ENCODE peak calls at places on chromosomes 5 and 9, in ten cellular contexts. R is colonic mucosa, X is adrenal gland, B is endodermal cell, Q is body of pancreas, K is heart right ventricle, J is endothelial cell of umbilical vein, O is GM23338, I is HCT116, S is left ventricle myocardium inferior. N is an unnamed sample. For H3K4me1, the result is how much of the 10 kb centered on the place peaks cover.

GRCh38 chr9:107732781-107733529 is 243.4 kb upstream of the KLF4 start:
- DNase-seq in J (peak), I (no peak), B (no peak), R (no peak), K (no peak), X (peak), S (no peak), Q (peak), O (no peak), N (no peak)

GRCh38 chr5:147534172-147534951 is 24.5 kb upstream of the DPYSL3 start:
- DNase-seq in J (no peak), O (no peak), K (no peak), R (no peak), S (no peak), Q (no peak), B (no peak), X (no peak), I (no peak), N (no peak)

GRCh38 chr9:19116391-19116790 is 10.9 kb downstream of the PLIN2 start:
- DNase-seq in S (peak), X (peak), O (no peak), J (no peak), R (no peak), B (no peak), Q (no peak), K (peak), I (no peak), N (no peak)

GRCh38 chr5:89756955-89757354 is 652.6 kb downstream of the CETN3 start:
- DNase-seq in R (no peak), S (no peak), K (no peak), J (no peak), B (no peak), O (no peak), Q (peak), X (no peak), I (no peak), N (no peak)

GRCh38 chr5:115461506-115462290 is 82.9 kb downstream of the FEM1C start:
- DNase-seq in K (no peak), X (no peak), O (no peak), I (peak), R (peak), B (no peak), J (peak), S (no peak), Q (no peak), N (peak)

GRCh38 chr5:138716456-138716924 is 36.7 kb upstream of the CTNNA1 start:
- DNase-seq in S (no peak), J (no peak), O (peak), I (no peak), R (no peak), B (peak), X (no peak), K (no peak), Q (peak), N (no peak)

GRCh38 chr9:22049411-22049810 is 40.3 kb upstream of the CDKN2B start:
- DNase-seq in I (no peak), B (no peak), O (no peak), S (no peak), Q (no peak), J (peak), X (no peak), R (no peak), K (no peak), N (no peak)

GRCh38 chr5:137051165-137051564 is 448.0 kb downstream of the SPOCK1 start:
- DNase-seq in Q (no peak), B (peak), X (no peak), S (no peak), O (peak), K (no peak), R (no peak), I (no peak), J (peak), N (no peak)

GRCh38 chr9:121261107-121261460 is 6.9 kb upstream of the GSN start:
- DNase-seq in Q (no peak), S (no peak), X (no peak), K (no peak), O (peak), R (no peak), B (peak), I (no peak), J (peak), N (no peak)

GRCh38 chr9:128479262-128479661 is 23.5 kb downstream of the ODF2 start:
- DNase-seq in K (no peak), B (peak), R (no peak), I (no peak), S (no peak), J (no peak), O (no peak), Q (no peak), X (no peak), N (no peak)

GRCh38 chr9:89961616-89962341 is 357.0 kb downstream of the GADD45G start:
- DNase-seq in O (no peak), S (no peak), B (no peak), Q (no peak), J (no peak), I (no peak), R (no peak), K (no peak), X (no peak), N (no peak)

GRCh38 chr9:18969095-18969494 is 63.9 kb downstream of the SAXO1 start:
- DNase-seq in S (no peak), X (no peak), Q (no peak), I (no peak), R (peak), K (no peak), B (no peak), J (no peak), O (no peak), N (no peak)

GRCh38 chr5:137888875-137889759 is at the start of gene PKD2L2:
- DNase-seq in K (peak), B (peak), I (no peak), Q (peak), O (peak), J (peak), X (peak), S (peak), R (peak), N (peak)

GRCh38 chr9:83538172-83538889 is at the start of gene FRMD3:
- DNase-seq in S (peak), O (peak), B (peak), Q (peak), K (peak), R (peak), X (peak), J (peak), I (peak), N (no peak)

GRCh38 chr9:126531591-126531990 is 82.1 kb upstream of the LMX1B start:
- DNase-seq in B (no peak), K (no peak), R (no peak), S (no peak), I (no peak), J (no peak), Q (no peak), O (no peak), X (no peak), N (no peak)

GRCh38 chr5:165894916-165895315 is 2389.5 kb downstream of the MAT2B start:
- DNase-seq in S (no peak), I (no peak), Q (no peak), O (no peak), R (no peak), K (no peak), X (no peak), J (no peak), B (peak), N (no peak)

GRCh38 chr5:67815455-67816391 is 399.8 kb upstream of the PIK3R1 start:
- DNase-seq in K (no peak), R (no peak), X (peak), J (no peak), O (no peak), Q (peak), S (peak), I (no peak), B (no peak), N (peak)

GRCh38 chr9:104091028-104091590 is 3.0 kb upstream of the SMC2 start:
- DNase-seq in O (no peak), R (peak), Q (no peak), K (no peak), X (no peak), I (no peak), B (no peak), S (no peak), J (no peak), N (no peak)

GRCh38 chr9:134333234-134333873 is 7.1 kb downstream of the RXRA start:
- DNase-seq in O (no peak), I (no peak), Q (peak), K (peak), J (no peak), R (peak), S (no peak), B (no peak), X (no peak), N (no peak)

GRCh38 chr9:134330590-134330989 is 4.3 kb downstream of the RXRA start:
- DNase-seq in K (peak), X (no peak), O (no peak), S (peak), B (no peak), R (no peak), J (no peak), I (no peak), Q (no peak), N (no peak)

GRCh38 chr9:134332841-134333233 is 6.6 kb downstream of the RXRA start:
- DNase-seq in I (no peak), S (no peak), O (no peak), J (no peak), Q (no peak), K (peak), R (no peak), X (no peak), B (no peak), N (no peak)

GRCh38 chr9:134331186-134332025 is 5.2 kb downstream of the RXRA start:
- DNase-seq in K (peak), O (no peak), B (no peak), Q (no peak), I (no peak), X (no peak), J (no peak), R (no peak), S (no peak), N (no peak)

DNA sequence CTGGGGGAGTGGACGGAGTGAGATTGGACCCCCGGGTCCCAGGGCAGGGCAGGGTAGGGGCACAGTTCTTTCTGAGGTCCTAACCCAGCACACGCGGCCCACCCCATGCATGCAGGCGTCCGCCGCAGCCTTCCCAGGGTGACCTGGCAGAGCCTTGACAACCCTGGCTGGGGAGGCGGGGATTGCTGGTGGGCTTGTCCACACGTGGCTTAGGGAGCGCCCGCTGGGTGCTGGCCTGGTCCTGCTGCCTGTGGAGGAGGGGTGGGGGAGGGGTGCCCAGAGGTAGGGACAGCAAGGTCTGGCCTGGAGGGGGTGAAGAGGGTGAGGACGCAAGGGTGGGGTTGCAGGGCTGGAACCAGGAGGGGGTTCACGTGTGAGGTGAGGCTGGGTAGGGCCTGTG is 6.0 kb downstream of the RXRA start:
- DNase-seq in O (no peak), I (no peak), J (no peak), B (no peak), S (no peak), X (no peak), R (no peak), Q (no peak), K (peak), N (no peak)
- H3K4me1 ChIP-seq in O (under half), I (half or more), J (under half), B (under half), S (half or more), X (half or more), R (half or more), Q (half or more), K (half or more), N (under half)

GRCh38 chr9:78866228-78867132 is 569.6 kb downstream of the PSAT1 start:
- DNase-seq in I (peak), B (no peak), S (no peak), Q (no peak), R (no peak), X (no peak), K (no peak), J (peak), O (no peak), N (peak)
- H3K27ac ChIP-seq in I (peak), B (no peak), S (no peak), Q (no peak), R (no peak), X (no peak), K (no peak), J (peak), O (no peak), N (no peak)

GRCh38 chr5:175489693-175490443 is 11.5 kb downstream of the SFXN1 start:
- DNase-seq in O (no peak), Q (no peak), X (no peak), J (no peak), I (no peak), S (no peak), K (no peak), B (no peak), R (no peak), N (no peak)
- TF ChIP-seq CTCF in O (no peak), Q (no peak), X (no peak), J (no peak), I (no peak), S (no peak), K (no peak), B (no peak), R (no peak), N (no peak)

DNA sequence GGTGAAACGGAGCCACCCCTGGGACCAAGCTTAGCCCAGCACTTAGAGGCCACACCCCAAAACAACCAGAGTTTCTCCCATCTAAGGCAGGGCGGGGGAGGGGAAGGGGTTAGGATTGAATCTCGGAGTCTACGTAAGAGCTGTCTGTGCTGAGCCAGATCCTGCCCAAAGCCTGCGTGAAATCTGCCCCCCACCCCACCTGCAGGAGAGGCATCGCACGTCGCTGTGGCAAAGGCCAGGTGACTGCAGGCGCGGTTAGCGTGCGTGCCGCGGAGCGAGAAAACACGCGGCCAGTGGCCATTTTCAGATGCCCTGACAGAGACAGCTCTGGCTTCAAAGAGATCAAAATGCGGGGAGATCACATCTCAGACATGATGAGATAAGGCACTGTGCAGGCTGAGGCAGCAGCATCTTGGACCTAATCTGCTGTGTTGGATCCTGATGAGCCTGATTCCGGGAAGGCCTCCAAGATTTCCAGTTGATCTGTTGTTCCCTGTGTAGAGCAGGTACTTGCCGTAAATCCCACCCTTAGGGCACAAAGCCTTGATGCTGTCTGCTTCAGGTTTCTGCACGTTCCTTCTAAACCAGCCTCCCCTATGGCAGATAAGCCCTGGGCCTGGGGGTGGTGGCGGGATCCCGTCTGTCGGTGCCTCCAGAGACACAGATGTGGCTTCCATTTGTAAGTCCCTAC is 2.5 kb upstream of the QSOX2 start:
- DNase-seq in R (no peak), S (no peak), B (no peak), I (no peak), X (no peak), Q (no peak), J (no peak), O (no peak), K (peak), N (no peak)
- H3K4me1 ChIP-seq in R (under half), S (under half), B (under half), I (under half), X (under half), Q (half or more), J (under half), O (under half), K (under half), N (under half)

DNA sequence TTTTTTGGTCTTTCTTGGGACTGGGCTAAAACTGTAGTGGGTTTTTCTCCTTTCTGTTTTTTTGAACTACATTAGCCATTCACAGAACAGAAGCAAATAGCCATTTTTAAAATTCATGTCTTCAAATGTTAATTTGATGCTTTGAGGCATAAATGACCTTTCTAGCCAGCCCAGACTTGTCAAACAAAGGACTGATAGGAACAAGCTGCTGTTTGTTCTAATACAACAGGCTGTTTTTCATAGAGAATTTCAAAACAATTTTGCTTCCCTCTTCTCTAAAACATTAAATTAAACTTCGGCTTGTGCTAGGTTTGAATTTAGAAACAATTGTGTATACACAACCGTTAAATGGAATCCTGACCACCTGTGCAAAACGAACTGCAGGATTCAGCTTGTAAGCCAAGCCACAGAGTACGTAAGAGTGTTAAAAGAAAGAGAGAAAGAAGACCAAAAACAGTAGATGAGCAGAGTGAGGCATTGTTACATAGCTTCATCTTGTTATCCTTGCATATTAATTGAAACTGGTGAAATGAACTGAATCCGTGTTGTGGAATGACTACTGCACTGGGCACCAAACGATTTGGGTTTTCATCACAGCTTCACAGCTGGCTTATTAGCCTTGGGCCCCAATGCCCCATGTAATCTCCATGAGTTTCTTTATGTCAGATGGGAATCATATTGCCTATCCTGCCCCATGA is 100.0 kb downstream of the ZSWIM6 start:
- DNase-seq in O (no peak), B (no peak), K (no peak), R (no peak), J (no peak), S (no peak), X (no peak), Q (no peak), I (no peak), N (no peak)
- H3K27ac ChIP-seq in O (peak), B (peak), K (no peak), R (peak), J (no peak), S (no peak), X (no peak), Q (peak), I (no peak), N (no peak)

GRCh38 chr5:20469792-20470191 is 481.8 kb upstream of the CDH18 start:
- DNase-seq in J (no peak), X (no peak), S (no peak), R (no peak), K (no peak), B (no peak), I (no peak), Q (no peak), O (no peak), N (no peak)

GRCh38 chr5:20466507-20466906 is 478.5 kb upstream of the CDH18 start:
- DNase-seq in I (no peak), J (no peak), O (no peak), S (no peak), B (no peak), K (no peak), X (no peak), Q (no peak), R (no peak), N (no peak)

GRCh38 chr5:20470997-20471396 is 483.0 kb upstream of the CDH18 start:
- DNase-seq in I (no peak), B (no peak), S (no peak), X (no peak), J (no peak), K (no peak), R (no peak), Q (no peak), O (no peak), N (no peak)

DNA sequence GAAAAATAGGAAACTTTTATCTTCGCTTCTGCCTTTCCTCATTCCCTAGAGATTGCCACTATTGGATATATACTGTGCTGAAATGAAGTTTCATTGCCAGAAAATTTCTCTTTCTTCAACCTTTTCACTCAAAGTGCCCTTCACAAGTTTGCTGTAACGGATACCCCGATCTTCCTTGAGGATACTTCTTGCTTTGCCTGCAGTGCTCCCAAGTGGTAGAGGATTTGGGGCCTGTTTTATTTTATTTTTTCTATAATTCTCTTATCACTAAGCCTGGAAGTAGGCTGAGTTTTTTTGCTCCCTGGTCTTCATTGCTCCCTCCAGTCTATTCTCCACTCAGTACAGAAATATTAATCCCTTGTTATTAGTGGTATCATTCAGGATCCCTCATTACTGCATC is 481.4 kb upstream of the CDH18 start:
- DNase-seq in K (no peak), I (no peak), S (no peak), R (no peak), Q (no peak), J (no peak), O (no peak), X (no peak), B (no peak), N (no peak)
- TF ChIP-seq CTCF in K (no peak), I (no peak), S (no peak), R (no peak), Q (no peak), J (no peak), O (peak), X (no peak), B (peak), N (peak)

GRCh38 chr9:23559522-23559921 is 266.5 kb downstream of the ELAVL2 start:
- DNase-seq in S (no peak), I (no peak), K (no peak), J (no peak), R (no peak), Q (no peak), B (no peak), X (no peak), O (no peak), N (no peak)
- H3K4me1 ChIP-seq in S (under half), I (under half), K (under half), J (under half), R (under half), Q (under half), B (under half), X (under half), O (under half), N (under half)

GRCh38 chr9:99183616-99184015 is 38.1 kb downstream of the ALG2 start:
- DNase-seq in R (no peak), Q (no peak), S (no peak), B (no peak), K (no peak), X (no peak), O (no peak), J (no peak), I (no peak), N (no peak)

GRCh38 chr9:99185904-99186303 is 35.8 kb downstream of the ALG2 start:
- DNase-seq in B (no peak), J (no peak), Q (no peak), X (no peak), R (no peak), K (no peak), I (no peak), O (no peak), S (no peak), N (no peak)

GRCh38 chr9:99184073-99184426 is 37.7 kb downstream of the ALG2 start:
- DNase-seq in Q (no peak), X (peak), J (no peak), R (no peak), B (peak), K (peak), O (no peak), S (peak), I (no peak), N (no peak)

GRCh38 chr9:99184427-99185327 is 37.1 kb downstream of the ALG2 start:
- DNase-seq in J (peak), K (peak), Q (peak), B (peak), O (peak), R (peak), I (peak), S (peak), X (peak), N (peak)

DNA sequence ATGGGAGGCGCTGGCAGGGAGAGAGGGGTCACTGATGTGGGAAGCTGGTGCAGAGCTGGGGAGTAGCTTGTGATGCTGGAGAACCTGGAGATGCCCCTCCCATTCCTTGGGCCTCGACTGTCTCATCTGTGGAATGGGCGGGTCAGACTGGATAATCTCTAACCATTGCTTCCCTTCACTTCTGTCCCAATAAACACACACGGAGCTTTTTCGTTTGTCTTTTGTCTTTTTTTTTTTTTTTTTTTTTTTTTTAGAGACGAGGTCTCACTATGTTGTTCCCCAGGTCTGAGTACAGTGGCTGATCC is 36.5 kb downstream of the ALG2 start:
- DNase-seq in X (no peak), K (no peak), R (no peak), O (no peak), J (no peak), B (no peak), I (no peak), S (no peak), Q (no peak), N (no peak)
- H3K27ac ChIP-seq in X (no peak), K (no peak), R (no peak), O (no peak), J (no peak), B (no peak), I (no peak), S (no peak), Q (no peak), N (no peak)